ENCODE peak calls at places on chromosomes 7 and 10, in four cellular contexts. One of them, this sample, is unnamed.

GRCh38 chr7:132652507-132652906 is 76.2 kb upstream of the PLXNA4 start:
- DNase-seq in pancreas: no peak
- DNase-seq in PC-9: no peak
- DNase-seq in AG04450: no peak
- DNase-seq in this sample: no peak

GRCh38 chr7:99601656-99602310 is 3.7 kb downstream of the TMEM225B start:
- DNase-seq in pancreas: no peak
- DNase-seq in PC-9: no peak
- DNase-seq in AG04450: no peak
- DNase-seq in this sample: no peak

GRCh38 chr10:84308481-84309304 is 19.7 kb upstream of the CCSER2 start:
- DNase-seq in pancreas: no peak
- DNase-seq in PC-9: no peak
- DNase-seq in AG04450: peak; percentile 66
- DNase-seq in this sample: no peak

GRCh38 chr7:28623105-28623730 is 210.9 kb downstream of the CREB5 start:
- DNase-seq in pancreas: no peak
- DNase-seq in PC-9: peak; percentile 60
- DNase-seq in AG04450: peak; percentile 36
- DNase-seq in this sample: no peak

GRCh38 chr7:113831509-113831908 is 87.3 kb downstream of the PPP1R3A start:
- DNase-seq in pancreas: no peak
- DNase-seq in PC-9: no peak
- DNase-seq in AG04450: no peak
- DNase-seq in this sample: no peak

GRCh38 chr7:932651-932975 is 21.9 kb downstream of the ADAP1 start:
- DNase-seq in pancreas: peak; percentile 49
- DNase-seq in PC-9: no peak
- DNase-seq in AG04450: no peak
- DNase-seq in this sample: no peak

GRCh38 chr7:15765753-15766152 is 79.3 kb upstream of the MEOX2 start:
- DNase-seq in pancreas: no peak
- DNase-seq in PC-9: no peak
- DNase-seq in AG04450: no peak
- DNase-seq in this sample: no peak

GRCh38 chr10:14839305-14839695 is 1.2 kb downstream of the HSPA14 start:
- DNase-seq in pancreas: no peak
- DNase-seq in PC-9: no peak
- DNase-seq in AG04450: no peak
- DNase-seq in this sample: no peak

GRCh38 chr7:100825215-100825671 is 2.1 kb downstream of the EPHB4 start:
- DNase-seq in pancreas: peak; percentile 55
- DNase-seq in PC-9: no peak
- DNase-seq in AG04450: no peak
- DNase-seq in this sample: no peak

GRCh38 chr7:95045236-95045923 is 138.0 kb downstream of the PPP1R9A start:
- DNase-seq in pancreas: no peak
- DNase-seq in PC-9: no peak
- DNase-seq in AG04450: no peak
- DNase-seq in this sample: no peak

GRCh38 chr10:103333934-103334520 is 16.9 kb downstream of the PCGF6 start:
- DNase-seq in pancreas: no peak
- DNase-seq in PC-9: no peak
- DNase-seq in AG04450: no peak
- DNase-seq in this sample: no peak

GRCh38 chr7:95951997-95952795 is 179.8 kb downstream of the DYNC1I1 start:
- DNase-seq in pancreas: no peak
- DNase-seq in PC-9: no peak
- DNase-seq in AG04450: no peak
- DNase-seq in this sample: no peak

GRCh38 chr10:89419548-89419947 is 5.2 kb downstream of the IFIT5 start:
- DNase-seq in pancreas: no peak
- DNase-seq in PC-9: no peak
- DNase-seq in AG04450: no peak
- DNase-seq in this sample: no peak

GRCh38 chr7:129728875-129729467 is 117.5 kb downstream of the NRF1 start:
- DNase-seq in pancreas: no peak
- DNase-seq in PC-9: no peak
- DNase-seq in AG04450: no peak
- DNase-seq in this sample: no peak

GRCh38 chr7:26052721-26053120 is 99.3 kb upstream of the NFE2L3 start:
- DNase-seq in pancreas: no peak
- DNase-seq in PC-9: peak; percentile 86
- DNase-seq in AG04450: no peak
- DNase-seq in this sample: no peak

GRCh38 chr7:31882187-31882586 is 188.0 kb downstream of the PDE1C start:
- DNase-seq in pancreas: no peak
- DNase-seq in PC-9: no peak
- DNase-seq in AG04450: no peak
- DNase-seq in this sample: no peak

GRCh38 chr7:125085084-125085483 is 155.5 kb upstream of the POT1 start:
- DNase-seq in pancreas: no peak
- DNase-seq in PC-9: no peak
- DNase-seq in AG04450: no peak
- DNase-seq in this sample: no peak

GRCh38 chr10:68105820-68106219 is 3.5 kb upstream of the MYPN start:
- DNase-seq in pancreas: no peak
- DNase-seq in PC-9: no peak
- DNase-seq in AG04450: no peak
- DNase-seq in this sample: no peak

GRCh38 chr10:61452655-61453641 is at the start of gene TMEM26:
- DNase-seq in pancreas: peak; percentile 67
- DNase-seq in PC-9: no peak
- DNase-seq in AG04450: no peak
- DNase-seq in this sample: no peak

GRCh38 chr7:140260767-140261486 is 84.1 kb upstream of the KDM7A start:
- DNase-seq in pancreas: no peak
- DNase-seq in PC-9: no peak
- DNase-seq in AG04450: no peak
- DNase-seq in this sample: no peak

GRCh38 chr10:31774928-31775668 is 153.5 kb downstream of the ARHGAP12 start:
- DNase-seq in pancreas: no peak
- DNase-seq in PC-9: no peak
- DNase-seq in AG04450: no peak
- DNase-seq in this sample: no peak

GRCh38 chr10:125926247-125926646 is 29.9 kb downstream of the FANK1 start:
- DNase-seq in pancreas: no peak
- DNase-seq in PC-9: no peak
- DNase-seq in AG04450: no peak
- DNase-seq in this sample: no peak

GRCh38 chr10:125056161-125057132 is 103.9 kb downstream of the CTBP2 start:
- DNase-seq in pancreas: no peak
- DNase-seq in PC-9: no peak
- DNase-seq in AG04450: no peak
- DNase-seq in this sample: no peak

GRCh38 chr10:98028168-98028770 is 2.2 kb downstream of the CRTAC1 start:
- DNase-seq in pancreas: peak; percentile 77
- DNase-seq in PC-9: no peak
- DNase-seq in AG04450: no peak
- DNase-seq in this sample: peak; percentile 36

GRCh38 chr7:3011211-3011852 is 32.3 kb downstream of the CARD11 start:
- DNase-seq in pancreas: no peak
- DNase-seq in PC-9: no peak
- DNase-seq in AG04450: no peak
- DNase-seq in this sample: no peak

GRCh38 chr7:158228986-158229385 is 358.6 kb downstream of the PTPRN2 start:
- DNase-seq in pancreas: no peak
- DNase-seq in PC-9: no peak
- DNase-seq in AG04450: no peak
- DNase-seq in this sample: no peak

GRCh38 chr10:126969310-126969709 is 64.1 kb downstream of the DOCK1 start:
- DNase-seq in pancreas: no peak
- DNase-seq in PC-9: no peak
- DNase-seq in AG04450: no peak
- DNase-seq in this sample: no peak

GRCh38 chr7:74587435-74588126 is 69.9 kb upstream of the GTF2I start:
- DNase-seq in pancreas: no peak
- DNase-seq in PC-9: peak; percentile 79
- DNase-seq in AG04450: peak; percentile 68
- DNase-seq in this sample: no peak

GRCh38 chr7:28411876-28412662 is at the start of gene CREB5:
- DNase-seq in pancreas: no peak
- DNase-seq in PC-9: no peak
- DNase-seq in AG04450: no peak
- DNase-seq in this sample: no peak

GRCh38 chr10:90229486-90229885 is 528.1 kb downstream of the KIF20B start:
- DNase-seq in pancreas: no peak
- DNase-seq in PC-9: no peak
- DNase-seq in AG04450: no peak
- DNase-seq in this sample: no peak

GRCh38 chr10:8130973-8131911 is 76.8 kb downstream of the GATA3 start:
- DNase-seq in pancreas: no peak
- DNase-seq in PC-9: peak; percentile 88
- DNase-seq in AG04450: no peak
- DNase-seq in this sample: no peak

GRCh38 chr7:156616269-156617202 is 24.0 kb upstream of the RNF32 start:
- DNase-seq in pancreas: no peak
- DNase-seq in PC-9: no peak
- DNase-seq in AG04450: no peak
- DNase-seq in this sample: no peak

GRCh38 chr7:30159698-30160143 is 24.9 kb downstream of the MTURN start:
- DNase-seq in pancreas: no peak
- DNase-seq in PC-9: no peak
- DNase-seq in AG04450: no peak
- DNase-seq in this sample: no peak

GRCh38 chr10:107914450-107915276 is 750.2 kb upstream of the SORCS1 start:
- DNase-seq in pancreas: peak; percentile 75
- DNase-seq in PC-9: no peak
- DNase-seq in AG04450: no peak
- DNase-seq in this sample: no peak

GRCh38 chr7:130365093-130365492 is 15.2 kb upstream of the CPA1 start:
- DNase-seq in pancreas: no peak
- DNase-seq in PC-9: no peak
- DNase-seq in AG04450: no peak
- DNase-seq in this sample: no peak

GRCh38 chr10:119412831-119413737 is 129.4 kb downstream of the RGS10 start:
- DNase-seq in pancreas: no peak
- DNase-seq in PC-9: no peak
- DNase-seq in AG04450: no peak
- DNase-seq in this sample: no peak

GRCh38 chr10:119413738-119414611 is 128.5 kb downstream of the RGS10 start:
- DNase-seq in pancreas: no peak
- DNase-seq in PC-9: no peak
- DNase-seq in AG04450: peak; percentile 96
- DNase-seq in this sample: no peak

GRCh38 chr10:119410361-119411116 is 132.0 kb downstream of the RGS10 start:
- DNase-seq in pancreas: no peak
- DNase-seq in PC-9: no peak
- DNase-seq in AG04450: no peak
- DNase-seq in this sample: no peak

GRCh38 chr10:119409906-119410305 is 132.6 kb downstream of the RGS10 start:
- DNase-seq in pancreas: no peak
- DNase-seq in PC-9: no peak
- DNase-seq in AG04450: peak; percentile 66
- DNase-seq in this sample: no peak

DNA sequence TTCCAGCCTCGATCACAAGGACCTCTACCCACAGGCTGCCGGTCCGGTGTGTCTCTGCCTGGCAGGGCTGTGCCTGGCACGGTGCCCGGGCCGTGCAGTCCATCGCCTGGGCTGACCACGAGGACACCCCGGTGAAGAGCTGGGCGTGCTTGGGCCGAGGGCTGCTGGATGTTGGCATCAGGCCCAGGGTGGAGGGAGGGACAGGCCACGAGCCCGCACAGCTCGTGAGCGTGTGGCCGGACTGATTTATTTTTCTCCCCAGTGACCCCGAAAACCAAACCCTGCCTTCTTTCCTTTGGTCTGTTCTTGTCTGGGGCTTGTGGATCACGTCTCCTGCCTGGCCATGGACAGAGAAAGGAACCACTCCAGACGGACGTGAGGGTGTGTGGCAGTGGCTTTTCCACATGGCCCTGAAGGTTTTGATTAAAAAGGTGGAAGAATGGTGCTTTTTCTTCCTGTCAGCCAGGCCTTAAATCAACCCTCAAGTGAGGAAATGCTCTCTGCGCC is 130.2 kb downstream of the RGS10 start:
- DNase-seq in pancreas: no peak
- DNase-seq in PC-9: no peak
- DNase-seq in AG04450: no peak
- DNase-seq in this sample: no peak
- H3K9me3 ChIP-seq in pancreas: no peaks in the 10 kb centered on the region
- H3K9me3 ChIP-seq in PC-9: no peaks in the 10 kb centered on the region
- H3K9me3 ChIP-seq in AG04450: peaks cover 5% of the 10 kb centered on the region
- H3K9me3 ChIP-seq in this sample: no peaks in the 10 kb centered on the region

GRCh38 chr10:52486840-52487611 is 172.9 kb downstream of the DKK1 start:
- DNase-seq in pancreas: no peak
- DNase-seq in PC-9: peak; percentile 84
- DNase-seq in AG04450: peak; percentile 59
- DNase-seq in this sample: no peak
- H3K9me3 ChIP-seq in pancreas: no peaks in the 10 kb centered on the region
- H3K9me3 ChIP-seq in PC-9: peaks cover 4% of the 10 kb centered on the region
- H3K9me3 ChIP-seq in AG04450: no peaks in the 10 kb centered on the region
- H3K9me3 ChIP-seq in this sample: no peaks in the 10 kb centered on the region

GRCh38 chr10:117442944-117443676 is 67.9 kb upstream of the PDZD8 start:
- DNase-seq in pancreas: peak; percentile 90
- DNase-seq in PC-9: peak; percentile 59
- DNase-seq in AG04450: no peak
- DNase-seq in this sample: peak; percentile 23

GRCh38 chr10:117443677-117444022 is 68.4 kb upstream of the PDZD8 start:
- DNase-seq in pancreas: no peak
- DNase-seq in PC-9: no peak
- DNase-seq in AG04450: no peak
- DNase-seq in this sample: no peak

GRCh38 chr10:117445992-117446391 is 70.8 kb upstream of the PDZD8 start:
- DNase-seq in pancreas: no peak
- DNase-seq in PC-9: no peak
- DNase-seq in AG04450: no peak
- DNase-seq in this sample: no peak

GRCh38 chr10:117442521-117442920 is 67.3 kb upstream of the PDZD8 start:
- DNase-seq in pancreas: no peak
- DNase-seq in PC-9: no peak
- DNase-seq in AG04450: no peak
- DNase-seq in this sample: no peak

GRCh38 chr10:117444497-117445040 is 69.3 kb upstream of the PDZD8 start:
- DNase-seq in pancreas: no peak
- DNase-seq in PC-9: no peak
- DNase-seq in AG04450: no peak
- DNase-seq in this sample: no peak
- H3K9me3 ChIP-seq in pancreas: no peaks in the 10 kb centered on the region
- H3K9me3 ChIP-seq in PC-9: peaks cover 4% of the 10 kb centered on the region
- H3K9me3 ChIP-seq in AG04450: no peaks in the 10 kb centered on the region
- H3K9me3 ChIP-seq in this sample: no peaks in the 10 kb centered on the region

GRCh38 chr7:65276822-65277221 is 96.8 kb upstream of the ZNF92 start:
- DNase-seq in pancreas: no peak
- DNase-seq in PC-9: no peak
- DNase-seq in AG04450: no peak
- DNase-seq in this sample: no peak

DNA sequence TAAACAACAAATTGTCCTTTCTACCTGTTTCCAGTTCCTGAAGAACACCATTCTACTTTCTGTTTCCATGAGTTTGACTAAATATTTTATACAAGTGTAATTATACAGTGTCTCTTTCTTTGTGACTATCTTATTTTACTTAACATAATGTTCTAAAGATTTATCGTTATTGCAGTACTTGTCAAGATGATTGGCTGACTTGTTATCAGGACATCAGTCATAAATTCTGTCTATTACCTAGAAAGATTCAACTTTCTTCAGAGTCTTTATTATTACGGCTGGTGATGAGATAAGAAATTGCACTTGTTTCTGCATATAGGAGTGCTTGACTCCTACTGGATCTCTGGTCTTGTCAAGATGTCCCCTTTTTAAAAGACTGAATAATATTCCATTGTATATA is 93.9 kb upstream of the ZNF92 start:
- DNase-seq in pancreas: no peak
- DNase-seq in PC-9: no peak
- DNase-seq in AG04450: no peak
- DNase-seq in this sample: no peak
- H3K9me3 ChIP-seq in pancreas: no peaks in the 10 kb centered on the region
- H3K9me3 ChIP-seq in PC-9: peaks cover 1% of the 10 kb centered on the region
- H3K9me3 ChIP-seq in AG04450: no peaks in the 10 kb centered on the region
- H3K9me3 ChIP-seq in this sample: no peaks in the 10 kb centered on the region

This sample was measured in T-helper 17 cell.